ENCODE peak calls at places on chromosomes 12 and 14, in ten cellular contexts. H, Y, P, J, Q, C, A, B, V and R are unnamed samples.

GRCh38 chr12:41992029-41992428 is 152.6 kb downstream of the GXYLT1 start:
- DNase-seq in H (no peak), Y (no peak), P (peak; percentile 43), J (no peak), Q (no peak), C (no peak), A (no peak), B (peak; percentile 16), V (no peak), R (no peak)

GRCh38 chr12:12518919-12519318 is 43.7 kb downstream of the DUSP16 start:
- DNase-seq in H (no peak), Y (no peak), P (no peak), J (no peak), Q (no peak), C (no peak), A (peak; percentile 7), B (no peak), V (no peak), R (no peak)

GRCh38 chr12:110234197-110235154 is 46.6 kb upstream of the ATP2A2 start:
- DNase-seq in H (no peak), Y (no peak), P (no peak), J (no peak), Q (no peak), C (no peak), A (no peak), B (no peak), V (no peak), R (no peak)

GRCh38 chr14:94575730-94576585 is 5.3 kb upstream of the SERPINA5 start:
- DNase-seq in H (no peak), Y (no peak), P (no peak), J (no peak), Q (no peak), C (no peak), A (no peak), B (no peak), V (no peak), R (no peak)

GRCh38 chr12:23503544-23503943 is 445.9 kb downstream of the SOX5 start:
- DNase-seq in H (no peak), Y (no peak), P (no peak), J (no peak), Q (no peak), C (no peak), A (no peak), B (no peak), V (no peak), R (no peak)

GRCh38 chr12:25241171-25242020 is 9.3 kb downstream of the KRAS start:
- DNase-seq in H (peak; percentile 39), Y (no peak), P (peak; percentile 56), J (peak; percentile 7), Q (no peak), C (no peak), A (no peak), B (peak; percentile 6), V (peak; percentile 67), R (no peak)

GRCh38 chr12:13609874-13610273 is 371.5 kb downstream of the GRIN2B start:
- DNase-seq in H (no peak), Y (no peak), P (peak; percentile 24), J (peak; percentile 50), Q (no peak), C (no peak), A (no peak), B (no peak), V (no peak), R (no peak)

GRCh38 chr14:24395609-24396580 is 2.9 kb upstream of the NYNRIN start:
- DNase-seq in H (no peak), Y (no peak), P (no peak), J (no peak), Q (no peak), C (no peak), A (no peak), B (no peak), V (no peak), R (no peak)

GRCh38 chr14:20476795-20477194 is 7.6 kb downstream of the PNP start:
- DNase-seq in H (no peak), Y (no peak), P (no peak), J (no peak), Q (no peak), C (no peak), A (no peak), B (no peak), V (no peak), R (no peak)

GRCh38 chr14:65344011-65344410 is 68.5 kb upstream of the FUT8 start:
- DNase-seq in H (peak; percentile 52), Y (no peak), P (peak; percentile 35), J (no peak), Q (no peak), C (no peak), A (no peak), B (no peak), V (peak; percentile 24), R (no peak)

GRCh38 chr14:97894552-97894951 is 1097.4 kb downstream of the VRK1 start:
- DNase-seq in H (no peak), Y (no peak), P (no peak), J (no peak), Q (no peak), C (no peak), A (no peak), B (no peak), V (no peak), R (no peak)